ENCODE peak calls at places on chromosomes 7 and 10, in seven cellular contexts. P is gastrocnemius medialis, S is HepG2, W is body of pancreas, K is spleen, Z is IMR-90, F is ovary. L is an unnamed sample.

GRCh38 chr7:76358478-76359110 is at the start of gene YWHAG:
- DNase-seq in W (peak; percentile 91), Z (peak; percentile 85), S (peak; percentile 57), F (peak; percentile 88), K (peak; percentile 97), P (peak; percentile 87), L (peak; percentile 85)

GRCh38 chr10:13219685-13220670 is 14.2 kb downstream of the UCMA start:
- DNase-seq in F (no peak), K (no peak), W (no peak), P (peak; percentile 74), S (peak; percentile 48), Z (peak; percentile 7), L (peak; percentile 60)

GRCh38 chr10:97520978-97521761 is 22.4 kb downstream of the UBTD1 start:
- DNase-seq in Z (no peak), F (no peak), W (no peak), K (peak; percentile 43), S (no peak), P (no peak), L (peak; percentile 64)

GRCh38 chr10:5125315-5126044 is 31.3 kb downstream of the AKR1C3 start:
- DNase-seq in S (no peak), Z (no peak), W (no peak), P (peak; percentile 55), K (no peak), F (no peak), L (no peak)

GRCh38 chr10:96740579-96741281 is 20.4 kb upstream of the PIK3AP1 start:
- DNase-seq in W (peak; percentile 68), S (no peak), P (peak; percentile 37), F (no peak), K (peak; percentile 94), Z (no peak), L (peak; percentile 52)

GRCh38 chr7:101871351-101871750 is 53.9 kb downstream of the CUX1 start:
- DNase-seq in S (no peak), W (no peak), Z (no peak), P (no peak), K (peak; percentile 16), F (no peak), L (no peak)

GRCh38 chr7:32150589-32150988 is 80.4 kb upstream of the PDE1C start:
- DNase-seq in W (no peak), F (no peak), S (no peak), K (no peak), P (no peak), Z (no peak), L (no peak)

GRCh38 chr7:151745706-151746105 is 131.2 kb downstream of the PRKAG2 start:
- DNase-seq in K (no peak), W (no peak), Z (no peak), P (peak; percentile 53), F (no peak), S (no peak), L (no peak)

GRCh38 chr7:988963-989529 is 6.1 kb downstream of the CYP2W1 start:
- DNase-seq in P (no peak), S (no peak), W (no peak), F (no peak), K (no peak), Z (no peak), L (no peak)

GRCh38 chr7:89607797-89608196 is 546.5 kb upstream of the STEAP1 start:
- DNase-seq in Z (no peak), P (no peak), S (no peak), K (no peak), F (no peak), W (no peak), L (no peak)

GRCh38 chr10:48610585-48611093 is 5.8 kb upstream of the ARHGAP22 start:
- DNase-seq in P (no peak), F (no peak), K (no peak), Z (no peak), W (no peak), S (no peak), L (no peak)

GRCh38 chr10:121237718-121238117 is 360.5 kb downstream of the FGFR2 start:
- DNase-seq in Z (no peak), F (no peak), W (no peak), S (no peak), K (no peak), P (no peak), L (no peak)

GRCh38 chr10:14040787-14041631 is 289.7 kb downstream of the FRMD4A start:
- DNase-seq in P (no peak), K (no peak), S (no peak), F (no peak), Z (no peak), W (no peak), L (no peak)

GRCh38 chr10:85124592-85124991 is 796.2 kb downstream of the CCSER2 start:
- DNase-seq in F (no peak), S (no peak), P (no peak), Z (no peak), W (peak; percentile 27), K (no peak), L (peak; percentile 89)

GRCh38 chr7:95501261-95501816 is 15.6 kb downstream of the ASB4 start:
- DNase-seq in Z (no peak), S (no peak), F (no peak), W (no peak), P (no peak), K (no peak), L (no peak)

GRCh38 chr7:134699871-134700270 is 53.2 kb downstream of the BPGM start:
- DNase-seq in F (no peak), W (no peak), K (no peak), P (no peak), S (no peak), Z (no peak), L (no peak)

GRCh38 chr7:26306770-26307169 is 15.1 kb downstream of the SNX10 start:
- DNase-seq in W (no peak), P (no peak), F (no peak), K (no peak), S (no peak), Z (no peak), L (no peak)

GRCh38 chr7:26307226-26307625 is 15.6 kb downstream of the SNX10 start:
- DNase-seq in F (no peak), W (peak; percentile 58), S (no peak), K (no peak), Z (peak; percentile 4), P (peak; percentile 18), L (no peak)

GRCh38 chr7:26308551-26308950 is 16.9 kb downstream of the SNX10 start:
- DNase-seq in W (no peak), F (no peak), S (no peak), P (no peak), K (no peak), Z (no peak), L (no peak)

GRCh38 chr7:26305869-26306665 is 14.4 kb downstream of the SNX10 start:
- DNase-seq in Z (no peak), S (no peak), W (no peak), F (no peak), K (no peak), P (no peak), L (no peak)

GRCh38 chr7:26305048-26305868 is 13.6 kb downstream of the SNX10 start:
- DNase-seq in W (peak; percentile 51), K (peak; percentile 83), F (no peak), P (no peak), Z (no peak), S (peak; percentile 83), L (no peak)
- TF ChIP-seq POLR2A in W (no peak), K (no peak), F (no peak), P (no peak), Z (no peak), S (no peak), L (no peak)

GRCh38 chr7:154744226-154744860 is 258.6 kb downstream of the PAXIP1 start:
- DNase-seq in P (no peak), Z (no peak), K (no peak), S (no peak), F (no peak), W (peak; percentile 15), L (peak; percentile 50)
- TF ChIP-seq CTCF in P (peak; percentile 45), Z (peak; percentile 18), K (no peak), S (peak; percentile 72), F (no peak), W (peak; percentile 74), L (peak; percentile 53)

GRCh38 chr10:100208271-100208670 is 21.1 kb downstream of the CHUK start:
- DNase-seq in S (no peak), K (no peak), F (no peak), W (no peak), P (no peak), Z (no peak), L (no peak)

GRCh38 chr10:100201549-100201948 is 15.7 kb upstream of the ERLIN1 start:
- DNase-seq in K (no peak), F (no peak), P (no peak), Z (no peak), W (no peak), S (no peak), L (no peak)

GRCh38 chr10:100209303-100209702 is 20.1 kb downstream of the CHUK start:
- DNase-seq in P (no peak), W (peak; percentile 14), K (no peak), Z (peak; percentile 13), F (no peak), S (no peak), L (no peak)

DNA sequence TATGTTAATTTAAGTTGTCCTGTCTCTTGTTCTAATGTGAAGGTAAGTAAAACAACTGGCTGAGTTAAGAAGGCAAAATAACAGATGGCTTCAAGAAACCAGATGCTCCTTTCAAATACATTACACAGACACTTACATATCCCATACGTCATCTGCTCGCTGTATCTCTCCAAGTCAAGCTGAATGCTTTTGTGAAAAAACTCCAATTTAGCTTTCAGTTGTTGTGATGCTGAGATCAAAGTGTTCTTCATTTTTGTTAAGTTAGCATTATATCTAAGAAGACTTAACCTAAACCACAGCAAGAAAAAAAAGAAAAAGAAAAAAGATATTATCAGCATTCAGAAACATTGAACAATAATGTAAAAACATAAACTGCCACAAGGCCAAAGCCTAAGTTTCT is 18.5 kb upstream of the ERLIN1 start:
- DNase-seq in F (no peak), W (no peak), K (no peak), S (no peak), P (no peak), Z (no peak), L (no peak)
- TF ChIP-seq POLR2A in F (no peak), W (no peak), K (no peak), S (no peak), P (no peak), Z (no peak), L (no peak)

GRCh38 chr7:97846945-97847344 is 25.3 kb downstream of the ASNS start:
- DNase-seq in K (no peak), Z (no peak), P (no peak), W (no peak), S (peak; percentile 1), F (no peak), L (no peak)

GRCh38 chr7:97842772-97843345 is 29.3 kb downstream of the ASNS start:
- DNase-seq in P (no peak), K (no peak), S (no peak), F (no peak), W (no peak), Z (no peak), L (no peak)

GRCh38 chr7:97845622-97846203 is 26.5 kb downstream of the ASNS start:
- DNase-seq in F (no peak), K (no peak), Z (peak; percentile 15), W (peak; percentile 25), P (no peak), S (peak; percentile 9), L (no peak)

GRCh38 chr7:97842006-97842405 is 30.2 kb downstream of the ASNS start:
- DNase-seq in S (no peak), K (no peak), Z (no peak), W (peak; percentile 10), P (no peak), F (no peak), L (no peak)

DNA sequence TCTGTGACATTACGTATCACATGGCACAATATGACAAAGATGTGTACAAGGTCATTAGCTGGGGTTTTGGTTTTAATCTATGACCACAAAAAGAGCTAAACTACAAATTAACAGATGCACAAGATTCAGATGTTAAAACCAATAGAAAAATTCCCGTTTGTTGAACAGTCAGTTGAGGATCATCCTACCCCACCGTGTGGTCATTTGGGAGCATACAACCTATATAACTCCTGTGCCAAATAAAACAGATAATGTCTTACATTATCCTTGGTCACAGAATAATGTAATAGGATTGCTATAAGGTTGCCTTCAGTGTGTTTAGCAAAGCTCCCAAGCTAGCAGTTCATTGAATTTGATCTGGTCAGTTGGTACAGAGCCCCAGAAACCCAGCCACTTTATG is 28.2 kb downstream of the ASNS start:
- DNase-seq in S (peak; percentile 6), W (no peak), P (no peak), K (no peak), Z (peak; percentile 4), F (no peak), L (no peak)
- TF ChIP-seq CTCF in S (no peak), W (no peak), P (no peak), K (no peak), Z (no peak), F (no peak), L (no peak)